ENCODE peak calls at places on chromosomes 1 and 21, in four cellular contexts. Z, I, E and Y are unnamed samples.

GRCh38 chr1:154745750-154746425 is 124.2 kb downstream of the KCNN3 start:
- DNase-seq in E (no peak), Z (no peak), I (no peak), Y (no peak)

GRCh38 chr1:9922342-9922741 is 12.3 kb upstream of the CTNNBIP1 start:
- DNase-seq in I (no peak), E (no peak), Z (no peak), Y (no peak)

GRCh38 chr1:53410100-53410541 is 49.1 kb upstream of the DMRTB1 start:
- DNase-seq in E (peak; percentile 36), Z (peak; percentile 79), I (no peak), Y (no peak)

GRCh38 chr1:41108696-41109284 is 87.3 kb upstream of the SLFNL1 start:
- DNase-seq in E (no peak), I (no peak), Z (no peak), Y (no peak)

GRCh38 chr1:182175340-182176068 is 114.0 kb upstream of the ZNF648 start:
- DNase-seq in Z (no peak), I (peak; percentile 63), E (no peak), Y (no peak)

GRCh38 chr1:96641292-96641691 is 80.3 kb upstream of the PTBP2 start:
- DNase-seq in I (no peak), E (no peak), Z (no peak), Y (no peak)

GRCh38 chr1:113307771-113308451 is 82.4 kb upstream of the MAGI3 start:
- DNase-seq in Z (no peak), E (no peak), I (peak; percentile 41), Y (no peak)

GRCh38 chr1:43671193-43671592 is 21.2 kb downstream of the KDM4A start:
- DNase-seq in I (no peak), Z (no peak), E (no peak), Y (no peak)

GRCh38 chr1:155128755-155129473 is 1.2 kb downstream of the EFNA1 start:
- DNase-seq in E (no peak), Z (peak; percentile 64), I (peak; percentile 90), Y (no peak)

GRCh38 chr1:53468374-53468773 is 9.2 kb downstream of the DMRTB1 start:
- DNase-seq in I (no peak), E (no peak), Z (no peak), Y (no peak)

GRCh38 chr1:61950418-61950817 is 208.1 kb downstream of the PATJ start:
- DNase-seq in Z (no peak), E (no peak), I (peak; percentile 28), Y (no peak)

GRCh38 chr1:240350910-240351331 is 259.2 kb downstream of the FMN2 start:
- DNase-seq in E (no peak), I (no peak), Z (no peak), Y (no peak)
- TF ChIP-seq RAD21 in E (no peak), I (no peak), Z (no peak), Y (no peak)

GRCh38 chr1:14263671-14264070 is 334.8 kb upstream of the KAZN start:
- DNase-seq in Z (peak; percentile 11), E (no peak), I (no peak), Y (no peak)
- TF ChIP-seq FOXM1 in Z (no peak), E (no peak), I (no peak), Y (no peak)

DNA sequence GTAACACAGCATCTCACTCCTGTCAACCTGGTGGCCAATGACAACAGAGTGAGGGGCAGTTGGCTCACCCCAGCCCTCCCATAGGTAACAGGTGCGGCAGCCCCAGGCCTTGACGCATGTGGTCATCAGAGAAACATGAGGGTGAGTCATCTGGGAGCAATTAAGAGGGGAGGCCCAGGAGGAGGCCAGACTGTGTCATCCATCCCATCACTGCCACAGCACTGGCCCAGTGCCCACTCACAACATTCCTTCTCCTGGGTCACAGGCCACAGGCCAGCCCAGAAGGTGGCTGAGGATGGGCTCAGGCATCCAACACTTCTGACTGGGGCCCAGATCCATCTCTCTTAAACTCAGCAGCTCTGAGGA is 17.1 kb downstream of the TEX35 start:
- DNase-seq in E (no peak), Z (peak; percentile 45), I (peak; percentile 59), Y (no peak)
- TF ChIP-seq RAD21 in E (no peak), Z (no peak), I (no peak), Y (no peak)

GRCh38 chr1:163022129-163022528 is 47.0 kb upstream of the RGS4 start:
- DNase-seq in I (no peak), Z (no peak), E (no peak), Y (no peak)
- TF ChIP-seq FOXM1 in I (no peak), Z (no peak), E (no peak), Y (no peak)

DNA sequence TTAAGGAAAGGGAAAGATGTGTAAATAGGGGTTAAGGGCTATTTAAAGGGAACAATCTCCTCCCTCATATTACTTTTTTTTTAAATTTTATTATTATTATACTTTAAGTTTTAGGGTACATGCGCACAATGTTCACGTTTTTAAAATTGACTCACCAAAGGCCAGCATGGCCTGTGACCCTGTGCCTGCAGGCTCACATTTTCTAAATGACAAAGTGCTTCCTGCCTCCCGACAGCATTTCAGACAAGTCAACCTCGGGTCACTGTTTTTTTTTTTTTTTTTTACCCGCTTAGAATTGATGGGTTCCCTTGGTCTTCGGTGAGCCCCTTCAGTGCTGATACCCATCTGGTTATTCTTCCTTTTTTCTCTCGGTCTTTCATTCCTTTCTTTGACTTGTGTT is 70.4 kb upstream of the SCAF4 start:
- DNase-seq in E (no peak), Z (no peak), I (no peak), Y (no peak)
- TF ChIP-seq RAD21 in E (no peak), Z (no peak), I (no peak), Y (no peak)

GRCh38 chr1:110243146-110243545 is 33.0 kb downstream of the KCNC4 start:
- DNase-seq in Z (no peak), I (no peak), E (no peak), Y (no peak)

GRCh38 chr1:110242062-110242461 is 31.9 kb downstream of the KCNC4 start:
- DNase-seq in Z (no peak), I (no peak), E (no peak), Y (no peak)

GRCh38 chr1:110243581-110243980 is 33.5 kb downstream of the KCNC4 start:
- DNase-seq in I (no peak), Z (no peak), E (no peak), Y (no peak)

GRCh38 chr1:110241516-110241915 is 31.4 kb downstream of the KCNC4 start:
- DNase-seq in Z (no peak), I (no peak), E (no peak), Y (no peak)

GRCh38 chr1:110242731-110243130 is 32.6 kb downstream of the KCNC4 start:
- DNase-seq in E (no peak), Z (no peak), I (no peak), Y (no peak)
- TF ChIP-seq FOXM1 in E (no peak), Z (no peak), I (no peak), Y (no peak)

GRCh38 chr1:108960719-108961118 is 2.6 kb downstream of the CLCC1 start:
- DNase-seq in Z (no peak), E (no peak), I (no peak), Y (no peak)

GRCh38 chr1:108963052-108963686 is at the start of gene CLCC1:
- DNase-seq in E (peak; percentile 77), I (peak; percentile 83), Z (peak; percentile 94), Y (peak; percentile 98)

GRCh38 chr1:108961752-108962486 is 1.4 kb downstream of the CLCC1 start:
- DNase-seq in Z (no peak), I (no peak), E (no peak), Y (peak; percentile 27)

GRCh38 chr1:108961198-108961597 is 2.1 kb downstream of the CLCC1 start:
- DNase-seq in I (no peak), Z (no peak), E (peak; percentile 25), Y (no peak)

GRCh38 chr1:108962681-108963051 is 618 bp downstream of the CLCC1 start:
- DNase-seq in E (no peak), I (peak; percentile 12), Z (no peak), Y (no peak)
- TF ChIP-seq RAD21 in E (no peak), I (no peak), Z (no peak), Y (no peak)

GRCh38 chr1:111213412-111213811 is 13.0 kb upstream of the DENND2D start:
- DNase-seq in Z (no peak), I (no peak), E (no peak), Y (no peak)

GRCh38 chr1:111212634-111213335 is 12.3 kb upstream of the DENND2D start:
- DNase-seq in I (no peak), Z (no peak), E (no peak), Y (no peak)

GRCh38 chr1:111216751-111217150 is 10.8 kb upstream of the CHI3L2 start:
- DNase-seq in Z (no peak), E (no peak), I (no peak), Y (no peak)

GRCh38 chr1:111214086-111214801 is 13.3 kb upstream of the CHI3L2 start:
- DNase-seq in I (no peak), Z (no peak), E (peak; percentile 81), Y (no peak)

GRCh38 chr1:111214884-111215283 is 12.6 kb upstream of the CHI3L2 start:
- DNase-seq in Z (no peak), E (no peak), I (no peak), Y (no peak)
- TF ChIP-seq FOXM1 in Z (no peak), E (no peak), I (no peak), Y (no peak)